ENCODE peak calls at places on chromosomes 3 and 15, in ten cellular contexts. S, O, M, C, N, P, Z, Q, B and F are unnamed samples.
A peak's percentile ranks its signal among the peaks of the same experiment; 100 is the strongest.

GRCh38 chr15:38300395-38300794 is 47.8 kb downstream of the SPRED1 start:
- DNase-seq in S (no peak), O (no peak), M (no peak), C (no peak), N (no peak), P (no peak), Z (no peak), Q (no peak), B (no peak), F (peak; percentile 1)

GRCh38 chr3:141123677-141124410 is 72.7 kb downstream of the SPSB4 start:
- DNase-seq in S (no peak), O (no peak), M (peak; percentile 46), C (no peak), N (no peak), P (no peak), Z (no peak), Q (no peak), B (no peak), F (no peak)

GRCh38 chr3:178482981-178483380 is 53.3 kb upstream of the KCNMB2 start:
- DNase-seq in S (no peak), O (no peak), M (no peak), C (no peak), N (no peak), P (no peak), Z (no peak), Q (no peak), B (no peak), F (no peak)

GRCh38 chr15:92682772-92683510 is 27.4 kb upstream of the FAM174B start:
- DNase-seq in S (no peak), O (no peak), M (no peak), C (no peak), N (no peak), P (peak; percentile 39), Z (no peak), Q (no peak), B (no peak), F (no peak)

GRCh38 chr3:112390783-112391641 is 58.1 kb downstream of the CD200 start:
- DNase-seq in S (no peak), O (no peak), M (no peak), C (no peak), N (no peak), P (no peak), Z (peak; percentile 94), Q (no peak), B (peak; percentile 16), F (peak; percentile 96)

GRCh38 chr3:34856081-34856480 is 783.2 kb upstream of the ARPP21 start:
- DNase-seq in S (no peak), O (no peak), M (no peak), C (no peak), N (no peak), P (no peak), Z (no peak), Q (no peak), B (no peak), F (no peak)

GRCh38 chr3:101988591-101988990 is 139.3 kb downstream of the NFKBIZ start:
- DNase-seq in S (no peak), O (no peak), M (no peak), C (no peak), N (no peak), P (no peak), Z (no peak), Q (no peak), B (peak; percentile 40), F (no peak)

GRCh38 chr3:60986552-60986951 is 264.7 kb downstream of the FHIT start:
- DNase-seq in S (no peak), O (no peak), M (no peak), C (no peak), N (no peak), P (no peak), Z (no peak), Q (no peak), B (no peak), F (no peak)

GRCh38 chr15:101528108-101528916 is 38.8 kb upstream of the PCSK6 start:
- DNase-seq in S (no peak), O (peak; percentile 83), M (peak; percentile 68), C (peak; percentile 86), N (no peak), P (peak; percentile 35), Z (no peak), Q (peak; percentile 33), B (no peak), F (no peak)

GRCh38 chr3:14522768-14523167 is 17.4 kb downstream of the GRIP2 start:
- DNase-seq in S (no peak), O (peak; percentile 40), M (no peak), C (no peak), N (no peak), P (peak; percentile 10), Z (no peak), Q (no peak), B (no peak), F (no peak)
- H3K27ac ChIP-seq in S (no peak overlapping the region), O (peak overlapping the region; percentile 34), M (peak overlapping the region; percentile 83), C (no peak overlapping the region), N (no peak overlapping the region), P (no peak overlapping the region), Z (no peak overlapping the region), Q (no peak overlapping the region), B (no peak overlapping the region), F (no peak overlapping the region)

GRCh38 chr3:158723991-158724390 is 8.3 kb downstream of the RARRES1 start:
- DNase-seq in S (no peak), O (no peak), M (no peak), C (peak; percentile 51), N (no peak), P (no peak), Z (no peak), Q (no peak), B (no peak), F (no peak)

GRCh38 chr3:158725348-158725966 is 6.8 kb downstream of the RARRES1 start:
- DNase-seq in S (no peak), O (peak; percentile 75), M (peak; percentile 60), C (peak; percentile 79), N (no peak), P (peak; percentile 48), Z (peak; percentile 94), Q (no peak), B (no peak), F (peak; percentile 75)

GRCh38 chr3:158717576-158717975 is 14.7 kb downstream of the RARRES1 start:
- DNase-seq in S (no peak), O (no peak), M (no peak), C (no peak), N (no peak), P (no peak), Z (no peak), Q (no peak), B (no peak), F (no peak)

GRCh38 chr3:158718490-158719170 is 13.6 kb downstream of the RARRES1 start:
- DNase-seq in S (no peak), O (no peak), M (no peak), C (peak; percentile 50), N (no peak), P (no peak), Z (peak; percentile 58), Q (no peak), B (no peak), F (peak; percentile 47)

DNA sequence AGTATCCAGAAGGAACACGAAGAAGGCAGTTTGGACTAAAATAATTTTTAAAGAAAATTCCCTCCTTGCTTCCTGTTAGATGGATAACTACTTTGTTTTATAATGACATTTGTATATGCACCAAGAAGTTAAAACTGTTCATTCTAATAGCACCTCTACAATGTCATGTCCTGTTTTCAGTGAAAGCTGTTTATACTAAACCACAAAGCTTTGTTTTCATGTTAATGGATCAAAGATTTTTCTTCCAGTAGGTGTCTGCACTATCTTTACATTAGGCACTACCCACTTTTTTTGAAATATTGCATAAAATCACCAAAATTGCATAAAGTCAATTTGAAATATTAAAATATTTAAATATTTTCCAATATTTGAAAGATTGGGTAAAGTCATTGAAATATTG is 10.1 kb downstream of the RARRES1 start:
- DNase-seq in S (no peak), O (no peak), M (no peak), C (no peak), N (no peak), P (no peak), Z (no peak), Q (no peak), B (no peak), F (no peak)
- H3K27ac ChIP-seq in S (no peak overlapping the region), O (no peak overlapping the region), M (no peak overlapping the region), C (peak overlapping the region; percentile 96), N (peak overlapping the region; percentile 58), P (peak overlapping the region; percentile 73), Z (no peak overlapping the region), Q (no peak overlapping the region), B (peak overlapping the region; percentile 9), F (no peak overlapping the region)

GRCh38 chr3:47579875-47580274 is 1.2 kb upstream of the CSPG5 start:
- DNase-seq in S (peak; percentile 3), O (no peak), M (no peak), C (no peak), N (no peak), P (no peak), Z (no peak), Q (no peak), B (no peak), F (no peak)

GRCh38 chr3:47581422-47581821 is 2.8 kb upstream of the CSPG5 start:
- DNase-seq in S (no peak), O (no peak), M (no peak), C (no peak), N (no peak), P (no peak), Z (no peak), Q (no peak), B (no peak), F (no peak)

GRCh38 chr3:47581835-47582234 is 3.2 kb upstream of the CSPG5 start:
- DNase-seq in S (peak; percentile 3), O (no peak), M (no peak), C (no peak), N (no peak), P (no peak), Z (no peak), Q (no peak), B (no peak), F (no peak)

GRCh38 chr3:47586746-47587145 is 8.1 kb upstream of the CSPG5 start:
- DNase-seq in S (no peak), O (no peak), M (no peak), C (no peak), N (no peak), P (no peak), Z (no peak), Q (no peak), B (no peak), F (no peak)

GRCh38 chr3:47583320-47584075 is 4.8 kb upstream of the CSPG5 start:
- DNase-seq in S (no peak), O (no peak), M (no peak), C (no peak), N (no peak), P (no peak), Z (no peak), Q (no peak), B (no peak), F (peak; percentile 15)
- H3K27ac ChIP-seq in S (no peak overlapping the region), O (no peak overlapping the region), M (no peak overlapping the region), C (no peak overlapping the region), N (no peak overlapping the region), P (no peak overlapping the region), Z (no peak overlapping the region), Q (no peak overlapping the region), B (no peak overlapping the region), F (no peak overlapping the region)

DNA sequence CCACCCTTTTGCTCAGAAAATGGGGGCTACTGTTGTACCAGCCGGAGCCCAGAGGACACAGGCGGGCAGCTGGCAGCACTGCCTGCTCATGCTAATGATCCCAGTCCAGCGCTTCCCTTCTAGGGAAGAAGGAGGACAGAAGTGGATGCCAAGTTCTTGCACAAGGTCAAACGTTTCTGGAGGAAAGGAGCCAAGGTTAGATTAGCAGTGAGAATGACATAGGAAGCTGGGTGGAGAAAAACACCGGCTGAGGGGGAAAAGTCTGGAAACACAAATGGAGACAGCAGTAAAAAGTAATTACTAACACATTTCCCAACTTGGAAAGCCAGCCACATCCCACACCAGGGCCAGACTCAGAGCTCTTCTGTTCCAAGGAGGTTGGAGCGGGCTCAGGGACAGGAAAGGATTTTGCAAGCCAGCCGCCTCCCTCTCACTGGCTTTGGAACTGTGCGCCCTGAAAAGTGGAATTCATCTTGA is 133.8 kb downstream of the CD47 start:
- DNase-seq in S (no peak), O (peak; percentile 96), M (peak; percentile 83), C (peak; percentile 51), N (no peak), P (peak; percentile 89), Z (no peak), Q (no peak), B (no peak), F (no peak)
- H3K27ac ChIP-seq in S (no peak overlapping the region), O (peak overlapping the region; percentile 78), M (peak overlapping the region; percentile 53), C (peak overlapping the region; percentile 54), N (peak overlapping the region; percentile 66), P (peak overlapping the region; percentile 81), Z (no peak overlapping the region), Q (no peak overlapping the region), B (no peak overlapping the region), F (no peak overlapping the region)